ENCODE peak calls at places on chromosomes 4 and X, in ten cellular contexts. M is cardiac muscle cell; G is fibroblast of mammary gland; T is PC-3; X is fibroblast of the aortic adventitia; Q is hepatocyte; D is GM23338; P is CD8-positive, alpha-beta T cell; U is fibroblast of villous mesenchyme; C is A549. I is an unnamed sample.

GRCh38 chr4:78310732-78311100 is 240.9 kb upstream of the ANXA3 start:
- DNase-seq in M (no peak), G (no peak), T (no peak), X (no peak), Q (no peak), D (no peak), P (no peak), U (no peak), C (no peak), I (no peak)

GRCh38 chrX:19592952-19593351 is 77.6 kb upstream of the MAP3K15 start:
- DNase-seq in M (no peak), G (no peak), T (no peak), X (no peak), Q (no peak), D (no peak), P (no peak), U (no peak), C (no peak), I (no peak)

GRCh38 chr4:6489962-6490361 is 17.5 kb upstream of the PPP2R2C start:
- DNase-seq in M (no peak), G (no peak), T (no peak), X (no peak), Q (no peak), D (no peak), P (no peak), U (no peak), C (no peak), I (no peak)

GRCh38 chrX:10025742-10026493 is 58.8 kb downstream of the CLDN34 start:
- DNase-seq in M (no peak), G (no peak), T (no peak), X (no peak), Q (no peak), D (no peak), P (no peak), U (no peak), C (no peak), I (no peak)

GRCh38 chrX:46882266-46882665 is 30.0 kb upstream of the JADE3 start:
- DNase-seq in M (peak; percentile 7), G (no peak), T (no peak), X (no peak), Q (no peak), D (peak; percentile 47), P (no peak), U (no peak), C (no peak), I (no peak)

GRCh38 chr4:172147702-172148101 is 334.5 kb downstream of the GALNTL6 start:
- DNase-seq in M (no peak), G (peak; percentile 12), T (peak; percentile 42), X (peak; percentile 9), Q (no peak), D (peak; percentile 3), P (no peak), U (no peak), C (peak; percentile 3), I (no peak)

GRCh38 chr4:16897991-16898827 is at the start of gene LDB2:
- DNase-seq in M (peak; percentile 83), G (peak; percentile 82), T (no peak), X (peak; percentile 90), Q (peak; percentile 82), D (peak; percentile 86), P (no peak), U (peak; percentile 81), C (no peak), I (peak; percentile 23)

GRCh38 chr4:123415977-123416376 is 19.4 kb downstream of the SPRY1 start:
- DNase-seq in M (no peak), G (no peak), T (peak; percentile 83), X (peak; percentile 65), Q (no peak), D (no peak), P (no peak), U (peak; percentile 74), C (no peak), I (no peak)

GRCh38 chr4:16337936-16338335 is 111.7 kb upstream of the TAPT1 start:
- DNase-seq in M (no peak), G (peak; percentile 69), T (peak; percentile 81), X (peak; percentile 52), Q (no peak), D (no peak), P (no peak), U (no peak), C (no peak), I (peak; percentile 23)

GRCh38 chrX:13843150-13843721 is 26.3 kb upstream of the GPM6B start:
- DNase-seq in M (no peak), G (peak; percentile 22), T (no peak), X (no peak), Q (no peak), D (no peak), P (no peak), U (no peak), C (no peak), I (no peak)

GRCh38 chr4:127698789-127699200 is 31.4 kb upstream of the SLC25A31 start:
- DNase-seq in M (no peak), G (peak; percentile 76), T (peak; percentile 87), X (peak; percentile 60), Q (no peak), D (no peak), P (no peak), U (peak; percentile 39), C (peak; percentile 21), I (peak; percentile 6)

GRCh38 chr4:39259571-39260330 is 77.4 kb downstream of the WDR19 start:
- DNase-seq in M (no peak), G (peak; percentile 12), T (peak; percentile 11), X (peak; percentile 32), Q (no peak), D (no peak), P (no peak), U (peak; percentile 54), C (no peak), I (no peak)

GRCh38 chr4:32145987-32146386 is 1425.8 kb downstream of the PCDH7 start:
- DNase-seq in M (peak; percentile 5), G (no peak), T (no peak), X (no peak), Q (no peak), D (peak; percentile 44), P (no peak), U (no peak), C (no peak), I (no peak)

GRCh38 chr4:6362896-6363295 is 93.2 kb downstream of the WFS1 start:
- DNase-seq in M (peak; percentile 85), G (peak; percentile 20), T (peak; percentile 16), X (peak; percentile 18), Q (peak; percentile 65), D (peak; percentile 78), P (no peak), U (peak; percentile 26), C (no peak), I (no peak)

GRCh38 chr4:83124079-83124780 is 9.7 kb upstream of the PLAC8 start:
- DNase-seq in M (no peak), G (peak; percentile 21), T (no peak), X (no peak), Q (no peak), D (no peak), P (no peak), U (no peak), C (no peak), I (no peak)

GRCh38 chrX:119756926-119757635 is 1.3 kb upstream of the SOWAHD start:
- DNase-seq in M (no peak), G (no peak), T (no peak), X (no peak), Q (no peak), D (no peak), P (no peak), U (no peak), C (no peak), I (no peak)
- H3K4me3 ChIP-seq in M (no peak overlapping the region), G (no peak overlapping the region), T (peak overlapping the region; percentile 82), X (no peak overlapping the region), Q (no peak overlapping the region), D (peak overlapping the region; percentile 65), P (no peak overlapping the region), U (no peak overlapping the region), C (no peak overlapping the region), I (no peak overlapping the region)

GRCh38 chr4:89586864-89587263 is 250.1 kb downstream of the SNCA start:
- DNase-seq in M (no peak), G (peak; percentile 51), T (peak; percentile 27), X (peak; percentile 28), Q (no peak), D (peak; percentile 31), P (no peak), U (peak; percentile 22), C (peak; percentile 1), I (no peak)
- TF ChIP-seq CTCF in M (peak; percentile 30), G (peak; percentile 37), T (peak; percentile 44), X (no peak), Q (peak; percentile 35), D (peak; percentile 47), P (no peak), U (peak; percentile 26), C (peak; percentile 22), I (peak; percentile 56)

GRCh38 chr4:149765630-149766029 is 50.0 kb downstream of the IQCM start:
- DNase-seq in M (no peak), G (peak; percentile 80), T (peak; percentile 54), X (peak; percentile 70), Q (no peak), D (no peak), P (no peak), U (peak; percentile 10), C (no peak), I (peak; percentile 13)

GRCh38 chr4:149768477-149768876 is 47.2 kb downstream of the IQCM start:
- DNase-seq in M (no peak), G (no peak), T (no peak), X (no peak), Q (no peak), D (no peak), P (no peak), U (no peak), C (no peak), I (no peak)

GRCh38 chr4:149766135-149766534 is 49.5 kb downstream of the IQCM start:
- DNase-seq in M (no peak), G (no peak), T (no peak), X (no peak), Q (no peak), D (no peak), P (no peak), U (no peak), C (no peak), I (no peak)
- H3K4me3 ChIP-seq in M (no peak overlapping the region), G (no peak overlapping the region), T (no peak overlapping the region), X (no peak overlapping the region), Q (no peak overlapping the region), D (no peak overlapping the region), P (no peak overlapping the region), U (no peak overlapping the region), C (no peak overlapping the region), I (no peak overlapping the region)

GRCh38 chr4:76856183-76856969 is 41.6 kb downstream of the SOWAHB start:
- DNase-seq in M (peak; percentile 49), G (peak; percentile 33), T (peak; percentile 2), X (peak; percentile 58), Q (peak; percentile 77), D (no peak), P (no peak), U (peak; percentile 70), C (peak; percentile 64), I (peak; percentile 38)

GRCh38 chr4:76857010-76857409 is 40.9 kb downstream of the SOWAHB start:
- DNase-seq in M (no peak), G (no peak), T (no peak), X (no peak), Q (no peak), D (no peak), P (no peak), U (no peak), C (no peak), I (no peak)

GRCh38 chr4:76850010-76850441 is 47.9 kb downstream of the SOWAHB start:
- DNase-seq in M (no peak), G (peak; percentile 96), T (peak; percentile 97), X (peak; percentile 89), Q (peak; percentile 32), D (no peak), P (no peak), U (peak; percentile 97), C (peak; percentile 86), I (peak; percentile 80)

GRCh38 chr4:76851375-76851774 is 46.6 kb downstream of the SOWAHB start:
- DNase-seq in M (no peak), G (no peak), T (no peak), X (no peak), Q (no peak), D (no peak), P (no peak), U (peak; percentile 29), C (no peak), I (no peak)

GRCh38 chr4:76854858-76855257 is 43.1 kb downstream of the SOWAHB start:
- DNase-seq in M (no peak), G (no peak), T (no peak), X (no peak), Q (no peak), D (no peak), P (no peak), U (peak; percentile 42), C (no peak), I (no peak)
- TF ChIP-seq CTCF in M (no peak), G (no peak), T (no peak), X (no peak), Q (no peak), D (no peak), P (no peak), U (no peak), C (no peak), I (no peak)

I was measured in epithelial cell of proximal tubule.